ENCODE peak calls at places on chromosome 22, in six cellular contexts. L is heart right ventricle, P is upper lobe of right lung, M is psoas muscle, Q is H9, K is kidney. W is an unnamed sample.

GRCh38 chr22:20859615-20860014 is 808 bp downstream of the SNAP29 start:
- DNase-seq in L (no peak), P (peak; percentile 18), M (no peak), Q (no peak), K (peak; percentile 12), W (no peak)

GRCh38 chr22:49601614-49602321 is 225.9 kb downstream of the BRD1 start:
- DNase-seq in L (no peak), P (peak; percentile 44), M (no peak), Q (peak; percentile 30), K (no peak), W (peak; percentile 38)

GRCh38 chr22:50015451-50016307 is 3.1 kb upstream of the IL17REL start:
- DNase-seq in L (no peak), P (peak; percentile 54), M (no peak), Q (peak; percentile 30), K (peak; percentile 75), W (peak; percentile 43)

GRCh38 chr22:50711446-50712340 is 26.3 kb upstream of the ACR start:
- DNase-seq in L (peak; percentile 11), P (peak; percentile 53), M (peak; percentile 53), Q (no peak), K (peak; percentile 52), W (peak; percentile 34)

GRCh38 chr22:47589271-47590250 is 827.1 kb downstream of the TBC1D22A start:
- DNase-seq in L (no peak), P (peak; percentile 51), M (peak; percentile 27), Q (no peak), K (no peak), W (no peak)

GRCh38 chr22:48223488-48224190 is 1461.2 kb downstream of the TBC1D22A start:
- DNase-seq in L (no peak), P (no peak), M (no peak), Q (no peak), K (no peak), W (no peak)

GRCh38 chr22:49092751-49093150 is 734.9 kb downstream of the BRD1 start:
- DNase-seq in L (no peak), P (no peak), M (peak; percentile 19), Q (no peak), K (peak; percentile 28), W (peak; percentile 23)

GRCh38 chr22:39900306-39901227 is at the start of gene GRAP2:
- DNase-seq in L (no peak), P (no peak), M (no peak), Q (no peak), K (no peak), W (no peak)

GRCh38 chr22:18952022-18952421 is 15.9 kb upstream of the PRODH start:
- DNase-seq in L (peak; percentile 1), P (peak; percentile 55), M (no peak), Q (no peak), K (peak; percentile 32), W (peak; percentile 13)

GRCh38 chr22:36510384-36510783 is 3.5 kb upstream of the FOXRED2 start:
- DNase-seq in L (no peak), P (no peak), M (peak; percentile 62), Q (no peak), K (peak; percentile 49), W (no peak)

GRCh38 chr22:45212992-45213751 is 27.5 kb downstream of the KIAA0930 start:
- DNase-seq in L (peak; percentile 49), P (peak; percentile 67), M (peak; percentile 67), Q (no peak), K (peak; percentile 75), W (peak; percentile 59)

GRCh38 chr22:23147632-23148387 is 2.5 kb downstream of the RAB36 start:
- DNase-seq in L (no peak), P (no peak), M (no peak), Q (no peak), K (no peak), W (no peak)

GRCh38 chr22:22914726-22915669 is 27.4 kb downstream of the IGLL5 start:
- DNase-seq in L (no peak), P (no peak), M (peak; percentile 18), Q (no peak), K (peak; percentile 26), W (peak; percentile 24)

GRCh38 chr22:36026741-36027140 is 1.9 kb downstream of the RBFOX2 start:
- DNase-seq in L (no peak), P (no peak), M (no peak), Q (no peak), K (no peak), W (no peak)

GRCh38 chr22:45171830-45172229 is 8.1 kb downstream of the NUP50 start:
- DNase-seq in L (no peak), P (no peak), M (no peak), Q (no peak), K (no peak), W (no peak)

GRCh38 chr22:49326558-49326957 is 501.1 kb downstream of the BRD1 start:
- DNase-seq in L (no peak), P (no peak), M (no peak), Q (no peak), K (no peak), W (peak; percentile 9)

GRCh38 chr22:50209893-50210292 is 9.1 kb downstream of the SELENOO start:
- DNase-seq in L (no peak), P (peak; percentile 81), M (peak; percentile 84), Q (no peak), K (peak; percentile 85), W (peak; percentile 72)

GRCh38 chr22:48890693-48891554 is 936.7 kb downstream of the BRD1 start:
- DNase-seq in L (no peak), P (peak; percentile 42), M (no peak), Q (no peak), K (no peak), W (peak; percentile 20)

GRCh38 chr22:21102659-21103267 is 57.0 kb downstream of the LRRC74B start:
- DNase-seq in L (peak; percentile 72), P (peak; percentile 87), M (peak; percentile 80), Q (peak; percentile 95), K (peak; percentile 85), W (peak; percentile 78)

GRCh38 chr22:20084547-20085413 is 4.7 kb downstream of the DGCR8 start:
- DNase-seq in L (no peak), P (no peak), M (peak; percentile 78), Q (peak; percentile 83), K (peak; percentile 35), W (peak; percentile 45)

GRCh38 chr22:33848251-33848650 is 72.0 kb downstream of the LARGE1 start:
- DNase-seq in L (no peak), P (no peak), M (no peak), Q (no peak), K (no peak), W (no peak)

GRCh38 chr22:50473855-50474671 is 772 bp downstream of the SBF1 start:
- DNase-seq in L (peak; percentile 40), P (peak; percentile 79), M (no peak), Q (no peak), K (peak; percentile 82), W (peak; percentile 62)

GRCh38 chr22:45263790-45264269 is 20.9 kb upstream of the UPK3A start:
- DNase-seq in L (peak; percentile 71), P (peak; percentile 84), M (peak; percentile 88), Q (peak; percentile 84), K (peak; percentile 92), W (peak; percentile 77)

GRCh38 chr22:36201630-36202312 is at the start of gene APOL4:
- DNase-seq in L (peak; percentile 81), P (peak; percentile 81), M (peak; percentile 91), Q (no peak), K (peak; percentile 91), W (peak; percentile 82)

GRCh38 chr22:49574861-49575702 is 252.6 kb downstream of the BRD1 start:
- DNase-seq in L (no peak), P (no peak), M (peak; percentile 31), Q (peak; percentile 15), K (peak; percentile 68), W (peak; percentile 50)

GRCh38 chr22:24208012-24208749 is 26.9 kb downstream of the SUSD2 start:
- DNase-seq in L (no peak), P (no peak), M (peak; percentile 55), Q (no peak), K (no peak), W (no peak)

GRCh38 chr22:19892249-19892879 is 37.7 kb upstream of the GNB1L start:
- DNase-seq in L (no peak), P (no peak), M (no peak), Q (no peak), K (peak; percentile 65), W (no peak)

GRCh38 chr22:46568102-46568809 is 30.8 kb upstream of the CELSR1 start:
- DNase-seq in L (no peak), P (no peak), M (peak; percentile 19), Q (no peak), K (peak; percentile 55), W (peak; percentile 24)
- TF ChIP-seq CTCF in L (no peak), P (no peak), M (no peak), Q (peak; percentile 28), K (no peak), W (no peak)

GRCh38 chr22:43185860-43186261 is 1.1 kb downstream of the TTLL12 start:
- DNase-seq in L (peak; percentile 62), P (no peak), M (peak; percentile 74), Q (no peak), K (peak; percentile 83), W (no peak)
- H3K27ac ChIP-seq in L (no peak overlapping the region), P (no peak overlapping the region), M (no peak overlapping the region), Q (no peak overlapping the region), K (no peak overlapping the region), W (peak overlapping the region; percentile 82)

DNA sequence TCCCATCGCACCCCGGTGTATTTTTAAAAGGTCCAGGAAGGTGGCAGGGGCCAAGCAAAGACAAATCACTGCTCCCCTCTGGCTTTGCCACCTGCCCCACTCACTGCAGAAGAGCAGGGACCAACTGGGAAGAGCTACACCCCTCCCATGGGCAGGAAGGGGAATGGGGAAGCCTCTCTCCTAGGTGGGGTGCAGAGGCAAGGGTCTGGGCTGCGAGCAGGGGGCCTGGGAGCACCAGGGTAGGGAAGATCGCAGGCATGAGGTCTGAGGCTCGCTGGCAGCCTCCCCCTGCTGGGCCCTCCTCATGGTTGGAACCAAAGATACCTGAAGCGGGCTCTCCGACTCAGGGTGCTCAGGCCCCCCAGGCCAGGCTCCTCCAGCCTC is 36.8 kb downstream of the PISD start:
- DNase-seq in L (no peak), P (no peak), M (no peak), Q (no peak), K (no peak), W (no peak)
- H3K4me1 ChIP-seq in L (peaks cover 24% of the 10 kb centered on the region), P (peaks cover 40% of the 10 kb centered on the region), M (peaks cover 33% of the 10 kb centered on the region), Q (no peaks in the 10 kb centered on the region), K (peaks cover 6% of the 10 kb centered on the region), W (peaks cover 47% of the 10 kb centered on the region)

GRCh38 chr22:27405672-27406388 is 395.7 kb downstream of the MN1 start:
- DNase-seq in L (peak; percentile 68), P (peak; percentile 74), M (peak; percentile 78), Q (peak; percentile 79), K (no peak), W (peak; percentile 60)

GRCh38 chr22:27408068-27408467 is 393.5 kb downstream of the MN1 start:
- DNase-seq in L (no peak), P (no peak), M (no peak), Q (no peak), K (no peak), W (no peak)

GRCh38 chr22:27406389-27406861 is 395.1 kb downstream of the MN1 start:
- DNase-seq in L (no peak), P (no peak), M (no peak), Q (no peak), K (no peak), W (no peak)

GRCh38 chr22:27407369-27407985 is 394.1 kb downstream of the MN1 start:
- DNase-seq in L (no peak), P (no peak), M (no peak), Q (no peak), K (no peak), W (no peak)

DNA sequence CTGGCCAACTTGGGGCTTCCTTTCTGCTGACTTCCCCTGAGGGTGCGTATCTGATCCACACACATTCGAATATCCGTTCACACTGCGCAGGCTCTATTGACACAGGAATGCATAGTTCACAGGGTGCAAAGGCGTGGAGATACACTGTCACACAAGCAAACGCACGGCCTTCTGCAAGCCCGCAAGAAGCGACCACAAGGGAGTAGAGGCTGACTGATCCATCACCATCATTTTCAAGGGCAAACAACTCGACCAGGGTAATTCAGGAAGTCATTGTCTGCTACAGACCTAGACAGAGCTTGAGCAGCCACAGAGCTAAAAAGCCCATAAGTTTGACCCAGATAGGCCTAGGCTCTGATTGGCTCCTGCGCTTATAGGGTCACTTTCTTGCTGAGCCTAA is 392.3 kb downstream of the MN1 start:
- DNase-seq in L (no peak), P (no peak), M (no peak), Q (no peak), K (no peak), W (no peak)
- TF ChIP-seq CTCF in L (peak; percentile 6), P (no peak), M (no peak), Q (no peak), K (no peak), W (no peak)